ENCODE peak calls at places on chromosomes 13 and 19, in six cellular contexts. One of them, this sample, is unnamed. For H3K4me1, the result is how much of the 10 kb centered on the place peaks cover.

GRCh38 chr13:34230271-34230670 is 412.3 kb downstream of the RFC3 start:
- DNase-seq in transverse colon: no peak
- DNase-seq in endodermal cell: no peak
- DNase-seq in CD8-positive, alpha-beta memory T cell: no peak
- DNase-seq in cardiac muscle cell: no peak
- DNase-seq in PC-9: no peak
- DNase-seq in this sample: no peak

GRCh38 chr19:47190167-47190727 is 40.8 kb downstream of the BBC3 start:
- DNase-seq in transverse colon: peak
- DNase-seq in CD8-positive, alpha-beta memory T cell: peak
- DNase-seq in PC-9: peak
- DNase-seq in cardiac muscle cell: peak
- DNase-seq in endodermal cell: no peak
- DNase-seq in this sample: peak

GRCh38 chr13:43657485-43657884 is 129.3 kb downstream of the ENOX1 start:
- DNase-seq in CD8-positive, alpha-beta memory T cell: no peak
- DNase-seq in cardiac muscle cell: no peak
- DNase-seq in transverse colon: no peak
- DNase-seq in PC-9: no peak
- DNase-seq in endodermal cell: no peak
- DNase-seq in this sample: no peak

GRCh38 chr13:77176350-77176749 is 149.4 kb upstream of the FBXL3 start:
- DNase-seq in endodermal cell: no peak
- DNase-seq in transverse colon: no peak
- DNase-seq in CD8-positive, alpha-beta memory T cell: no peak
- DNase-seq in PC-9: no peak
- DNase-seq in cardiac muscle cell: no peak
- DNase-seq in this sample: no peak

GRCh38 chr13:100674363-100674847 is at the start of gene TMTC4:
- DNase-seq in transverse colon: peak
- DNase-seq in endodermal cell: no peak
- DNase-seq in PC-9: no peak
- DNase-seq in CD8-positive, alpha-beta memory T cell: no peak
- DNase-seq in cardiac muscle cell: peak
- DNase-seq in this sample: no peak

GRCh38 chr13:76816394-76816793 is 69.8 kb downstream of the KCTD12 start:
- DNase-seq in endodermal cell: no peak
- DNase-seq in transverse colon: no peak
- DNase-seq in cardiac muscle cell: no peak
- DNase-seq in CD8-positive, alpha-beta memory T cell: no peak
- DNase-seq in PC-9: no peak
- DNase-seq in this sample: no peak

GRCh38 chr13:29496241-29496712 is 99.2 kb downstream of the SLC7A1 start:
- DNase-seq in CD8-positive, alpha-beta memory T cell: no peak
- DNase-seq in endodermal cell: peak
- DNase-seq in PC-9: peak
- DNase-seq in transverse colon: no peak
- DNase-seq in cardiac muscle cell: no peak
- DNase-seq in this sample: no peak

GRCh38 chr13:85312071-85312470 is 487.1 kb downstream of the SLITRK6 start:
- DNase-seq in CD8-positive, alpha-beta memory T cell: no peak
- DNase-seq in endodermal cell: no peak
- DNase-seq in cardiac muscle cell: no peak
- DNase-seq in PC-9: no peak
- DNase-seq in transverse colon: no peak
- DNase-seq in this sample: no peak

GRCh38 chr19:29576043-29576442 is 30.0 kb upstream of the POP4 start:
- DNase-seq in transverse colon: no peak
- DNase-seq in PC-9: no peak
- DNase-seq in CD8-positive, alpha-beta memory T cell: no peak
- DNase-seq in endodermal cell: no peak
- DNase-seq in cardiac muscle cell: no peak
- DNase-seq in this sample: no peak

GRCh38 chr13:59458908-59459579 is 704.7 kb downstream of the DIAPH3 start:
- DNase-seq in transverse colon: no peak
- DNase-seq in CD8-positive, alpha-beta memory T cell: no peak
- DNase-seq in endodermal cell: no peak
- DNase-seq in cardiac muscle cell: no peak
- DNase-seq in PC-9: no peak
- DNase-seq in this sample: no peak

GRCh38 chr13:38582133-38582532 is 104.7 kb upstream of the FREM2 start:
- DNase-seq in transverse colon: no peak
- DNase-seq in PC-9: peak
- DNase-seq in CD8-positive, alpha-beta memory T cell: no peak
- DNase-seq in endodermal cell: no peak
- DNase-seq in cardiac muscle cell: peak
- DNase-seq in this sample: no peak

GRCh38 chr13:79812070-79812850 is 331.3 kb downstream of the NDFIP2 start:
- DNase-seq in PC-9: no peak
- DNase-seq in cardiac muscle cell: no peak
- DNase-seq in transverse colon: no peak
- DNase-seq in CD8-positive, alpha-beta memory T cell: no peak
- DNase-seq in endodermal cell: no peak
- DNase-seq in this sample: no peak

GRCh38 chr19:41930926-41931592 is 2.8 kb upstream of the ERFL start:
- DNase-seq in transverse colon: no peak
- DNase-seq in cardiac muscle cell: no peak
- DNase-seq in CD8-positive, alpha-beta memory T cell: no peak
- DNase-seq in PC-9: no peak
- DNase-seq in endodermal cell: peak
- DNase-seq in this sample: no peak

GRCh38 chr19:14033946-14034345 is 2.4 kb downstream of the IL27RA start:
- DNase-seq in PC-9: no peak
- DNase-seq in endodermal cell: no peak
- DNase-seq in CD8-positive, alpha-beta memory T cell: no peak
- DNase-seq in transverse colon: no peak
- DNase-seq in cardiac muscle cell: no peak
- DNase-seq in this sample: no peak

GRCh38 chr19:10116085-10116865 is 3.4 kb downstream of the EIF3G start:
- DNase-seq in cardiac muscle cell: no peak
- DNase-seq in PC-9: peak
- DNase-seq in endodermal cell: no peak
- DNase-seq in CD8-positive, alpha-beta memory T cell: no peak
- DNase-seq in transverse colon: no peak
- DNase-seq in this sample: no peak

GRCh38 chr13:99986751-99987150 is 5.2 kb downstream of the ZIC2 start:
- DNase-seq in transverse colon: no peak
- DNase-seq in CD8-positive, alpha-beta memory T cell: no peak
- DNase-seq in cardiac muscle cell: no peak
- DNase-seq in endodermal cell: peak
- DNase-seq in PC-9: no peak
- DNase-seq in this sample: no peak

GRCh38 chr13:51373451-51373850 is 34.0 kb downstream of the SERPINE3 start:
- DNase-seq in CD8-positive, alpha-beta memory T cell: no peak
- DNase-seq in PC-9: no peak
- DNase-seq in transverse colon: no peak
- DNase-seq in cardiac muscle cell: no peak
- DNase-seq in endodermal cell: no peak
- DNase-seq in this sample: no peak

GRCh38 chr13:70424428-70424827 is 316.2 kb upstream of the KLHL1 start:
- DNase-seq in cardiac muscle cell: no peak
- DNase-seq in endodermal cell: peak
- DNase-seq in PC-9: no peak
- DNase-seq in transverse colon: no peak
- DNase-seq in CD8-positive, alpha-beta memory T cell: no peak
- DNase-seq in this sample: no peak

GRCh38 chr19:10680545-10681135 is 20.6 kb upstream of the QTRT1 start:
- DNase-seq in endodermal cell: no peak
- DNase-seq in PC-9: no peak
- DNase-seq in CD8-positive, alpha-beta memory T cell: no peak
- DNase-seq in cardiac muscle cell: no peak
- DNase-seq in transverse colon: no peak
- DNase-seq in this sample: no peak

GRCh38 chr19:38221919-38222828 is 1.8 kb downstream of the DPF1 start:
- DNase-seq in endodermal cell: peak
- DNase-seq in transverse colon: no peak
- DNase-seq in cardiac muscle cell: no peak
- DNase-seq in PC-9: no peak
- DNase-seq in CD8-positive, alpha-beta memory T cell: no peak
- DNase-seq in this sample: no peak

GRCh38 chr13:20796791-20797513 is 23.2 kb upstream of the EEF1AKMT1 start:
- DNase-seq in PC-9: no peak
- DNase-seq in CD8-positive, alpha-beta memory T cell: no peak
- DNase-seq in endodermal cell: no peak
- DNase-seq in transverse colon: no peak
- DNase-seq in cardiac muscle cell: no peak
- DNase-seq in this sample: no peak

DNA sequence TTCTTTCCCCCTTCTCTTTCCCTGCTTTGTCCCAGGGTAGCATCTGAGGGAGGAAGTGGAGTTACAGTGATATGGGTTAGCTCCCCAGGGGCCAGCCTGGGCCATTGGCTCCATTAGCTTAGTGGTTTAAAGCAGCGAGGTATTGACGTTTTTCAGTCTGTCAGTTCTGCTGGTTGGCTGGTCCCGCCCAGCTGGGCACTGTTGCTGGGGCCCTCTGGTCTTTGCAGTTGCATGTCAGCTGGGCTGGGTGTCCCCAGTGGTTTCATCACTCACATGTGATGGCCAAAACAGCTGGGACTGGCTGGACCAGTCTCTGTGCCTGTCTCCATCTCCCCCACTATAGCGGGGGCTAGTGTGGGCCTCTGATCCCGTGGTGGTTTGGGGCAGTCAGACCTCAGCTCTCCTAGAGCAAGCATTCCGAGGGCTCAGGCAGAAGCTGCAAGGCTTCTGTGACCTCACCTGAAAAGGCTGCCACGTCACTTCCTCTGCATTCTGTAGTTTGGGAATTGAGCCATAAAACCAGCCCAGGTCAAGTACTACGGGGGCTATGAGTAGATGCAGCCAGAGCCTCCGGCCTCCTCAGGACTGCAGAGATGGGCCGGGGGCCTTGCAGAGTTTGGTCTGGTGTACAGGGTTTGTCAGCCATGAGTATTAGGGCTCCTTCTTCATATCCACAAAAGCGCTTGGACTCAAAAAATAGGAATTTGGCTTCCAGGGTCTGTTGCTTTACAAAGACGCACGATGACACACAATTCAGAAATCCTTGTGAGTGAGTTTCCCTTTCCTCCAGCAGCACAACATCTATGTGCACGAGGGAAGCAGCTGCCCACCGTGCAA is 30.0 kb downstream of the TSSK6 start:
- DNase-seq in transverse colon: no peak
- DNase-seq in cardiac muscle cell: no peak
- DNase-seq in CD8-positive, alpha-beta memory T cell: no peak
- DNase-seq in PC-9: no peak
- DNase-seq in endodermal cell: no peak
- DNase-seq in this sample: no peak
- H3K4me1 ChIP-seq in transverse colon: under half
- H3K4me1 ChIP-seq in cardiac muscle cell: under half
- H3K4me1 ChIP-seq in CD8-positive, alpha-beta memory T cell: half or more
- H3K4me1 ChIP-seq in PC-9: under half
- H3K4me1 ChIP-seq in endodermal cell: under half
- H3K4me1 ChIP-seq in this sample: under half

GRCh38 chr19:708154-709141 is at the start of gene PALM:
- DNase-seq in PC-9: no peak
- DNase-seq in CD8-positive, alpha-beta memory T cell: no peak
- DNase-seq in cardiac muscle cell: peak
- DNase-seq in endodermal cell: peak
- DNase-seq in transverse colon: no peak
- DNase-seq in this sample: no peak

GRCh38 chr19:704447-704741 is 4.3 kb upstream of the PALM start:
- DNase-seq in cardiac muscle cell: no peak
- DNase-seq in transverse colon: no peak
- DNase-seq in endodermal cell: no peak
- DNase-seq in CD8-positive, alpha-beta memory T cell: no peak
- DNase-seq in PC-9: no peak
- DNase-seq in this sample: no peak

GRCh38 chr19:703651-704446 is 4.9 kb upstream of the PALM start:
- DNase-seq in endodermal cell: peak
- DNase-seq in CD8-positive, alpha-beta memory T cell: peak
- DNase-seq in cardiac muscle cell: peak
- DNase-seq in PC-9: peak
- DNase-seq in transverse colon: peak
- DNase-seq in this sample: peak

GRCh38 chr19:703329-703650 is 5.4 kb upstream of the PALM start:
- DNase-seq in transverse colon: no peak
- DNase-seq in endodermal cell: no peak
- DNase-seq in cardiac muscle cell: no peak
- DNase-seq in CD8-positive, alpha-beta memory T cell: no peak
- DNase-seq in PC-9: no peak
- DNase-seq in this sample: no peak
- H3K4me3 ChIP-seq in transverse colon: no peak
- H3K4me3 ChIP-seq in endodermal cell: no peak
- H3K4me3 ChIP-seq in cardiac muscle cell: no peak
- H3K4me3 ChIP-seq in CD8-positive, alpha-beta memory T cell: no peak
- H3K4me3 ChIP-seq in PC-9: no peak
- H3K4me3 ChIP-seq in this sample: no peak

GRCh38 chr19:5895409-5895808 is 8.2 kb downstream of the NDUFA11 start:
- DNase-seq in transverse colon: no peak
- DNase-seq in PC-9: no peak
- DNase-seq in CD8-positive, alpha-beta memory T cell: no peak
- DNase-seq in endodermal cell: no peak
- DNase-seq in cardiac muscle cell: no peak
- DNase-seq in this sample: no peak
- H3K4me1 ChIP-seq in transverse colon: under half
- H3K4me1 ChIP-seq in PC-9: under half
- H3K4me1 ChIP-seq in CD8-positive, alpha-beta memory T cell: under half
- H3K4me1 ChIP-seq in endodermal cell: under half
- H3K4me1 ChIP-seq in cardiac muscle cell: under half
- H3K4me1 ChIP-seq in this sample: under half

GRCh38 chr13:27921961-27922910 is 2.4 kb downstream of the PDX1 start:
- DNase-seq in endodermal cell: peak
- DNase-seq in transverse colon: no peak
- DNase-seq in cardiac muscle cell: no peak
- DNase-seq in PC-9: no peak
- DNase-seq in CD8-positive, alpha-beta memory T cell: no peak
- DNase-seq in this sample: no peak

GRCh38 chr13:27922974-27923612 is 3.3 kb downstream of the PDX1 start:
- DNase-seq in cardiac muscle cell: no peak
- DNase-seq in transverse colon: no peak
- DNase-seq in CD8-positive, alpha-beta memory T cell: no peak
- DNase-seq in PC-9: no peak
- DNase-seq in endodermal cell: peak
- DNase-seq in this sample: no peak

GRCh38 chr13:27920677-27921420 is 1.0 kb downstream of the PDX1 start:
- DNase-seq in CD8-positive, alpha-beta memory T cell: no peak
- DNase-seq in transverse colon: no peak
- DNase-seq in cardiac muscle cell: peak
- DNase-seq in endodermal cell: peak
- DNase-seq in PC-9: no peak
- DNase-seq in this sample: peak

GRCh38 chr13:27919934-27920676 is at the start of gene PDX1:
- DNase-seq in cardiac muscle cell: peak
- DNase-seq in CD8-positive, alpha-beta memory T cell: no peak
- DNase-seq in PC-9: no peak
- DNase-seq in transverse colon: peak
- DNase-seq in endodermal cell: peak
- DNase-seq in this sample: peak

DNA sequence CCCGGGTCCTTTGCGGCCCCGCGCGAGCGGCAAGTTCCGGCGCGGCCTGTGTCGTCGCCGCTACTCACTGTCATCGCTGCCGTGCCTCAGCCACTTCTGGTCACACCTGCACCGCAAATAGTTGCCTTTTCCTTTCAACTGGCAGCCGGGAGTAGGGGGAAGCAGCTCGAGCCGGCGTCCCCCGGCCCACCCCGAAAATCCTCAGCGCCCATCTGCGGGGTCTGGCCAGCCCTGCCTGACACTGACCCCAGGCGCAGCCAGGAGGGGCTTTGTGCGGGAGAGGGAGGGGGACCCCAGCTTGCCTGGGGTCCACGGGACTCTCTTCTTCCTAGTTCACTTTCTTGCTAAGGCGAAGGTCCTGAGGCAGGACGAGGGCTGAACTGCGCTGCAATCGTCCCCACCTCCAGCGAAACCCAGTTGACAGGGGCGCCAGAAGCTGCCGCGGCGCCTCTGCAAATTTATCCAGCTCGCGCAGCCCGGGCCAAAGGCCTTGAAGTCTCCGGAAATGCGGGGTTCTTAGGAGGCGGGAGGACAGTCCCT is 1.7 kb downstream of the PDX1 start:
- DNase-seq in PC-9: no peak
- DNase-seq in cardiac muscle cell: no peak
- DNase-seq in transverse colon: no peak
- DNase-seq in endodermal cell: peak
- DNase-seq in CD8-positive, alpha-beta memory T cell: no peak
- DNase-seq in this sample: no peak
- H3K4me3 ChIP-seq in PC-9: no peak
- H3K4me3 ChIP-seq in cardiac muscle cell: peak
- H3K4me3 ChIP-seq in transverse colon: peak
- H3K4me3 ChIP-seq in endodermal cell: peak
- H3K4me3 ChIP-seq in CD8-positive, alpha-beta memory T cell: no peak
- H3K4me3 ChIP-seq in this sample: no peak